ENCODE peak calls at places on chromosome 18, in nine cellular contexts. One of them, this sample, is unnamed.

GRCh38 chr18:28065031-28065792 is 111.7 kb downstream of the CDH2 start:
- DNase-seq in OCI-LY7: no peak
- DNase-seq in bronchial epithelial cell: peak; percentile 86
- DNase-seq in HFF-Myc: peak; percentile 42
- DNase-seq in heart right ventricle: no peak
- DNase-seq in SK-N-SH: no peak
- DNase-seq in fibroblast of lung: peak; percentile 99
- DNase-seq in cardiac fibroblast: peak; percentile 97
- DNase-seq in mucosa of descending colon: no peak
- DNase-seq in this sample: peak; percentile 95

GRCh38 chr18:494602-494983 is 5.9 kb downstream of the COLEC12 start:
- DNase-seq in OCI-LY7: no peak
- DNase-seq in bronchial epithelial cell: no peak
- DNase-seq in HFF-Myc: no peak
- DNase-seq in heart right ventricle: no peak
- DNase-seq in SK-N-SH: no peak
- DNase-seq in fibroblast of lung: peak; percentile 79
- DNase-seq in cardiac fibroblast: peak; percentile 84
- DNase-seq in mucosa of descending colon: no peak
- DNase-seq in this sample: peak; percentile 78

GRCh38 chr18:70523035-70523797 is 234.4 kb downstream of the SOCS6 start:
- DNase-seq in OCI-LY7: no peak
- DNase-seq in bronchial epithelial cell: no peak
- DNase-seq in HFF-Myc: no peak
- DNase-seq in heart right ventricle: no peak
- DNase-seq in SK-N-SH: no peak
- DNase-seq in fibroblast of lung: no peak
- DNase-seq in cardiac fibroblast: no peak
- DNase-seq in mucosa of descending colon: no peak
- DNase-seq in this sample: no peak

GRCh38 chr18:28855524-28855923 is 678.6 kb upstream of the CDH2 start:
- DNase-seq in OCI-LY7: no peak
- DNase-seq in bronchial epithelial cell: peak; percentile 44
- DNase-seq in HFF-Myc: no peak
- DNase-seq in heart right ventricle: no peak
- DNase-seq in SK-N-SH: no peak
- DNase-seq in fibroblast of lung: peak; percentile 73
- DNase-seq in cardiac fibroblast: peak; percentile 85
- DNase-seq in mucosa of descending colon: no peak
- DNase-seq in this sample: peak; percentile 67

GRCh38 chr18:3688682-3689081 is 238.7 kb downstream of the TGIF1 start:
- DNase-seq in OCI-LY7: no peak
- DNase-seq in bronchial epithelial cell: peak; percentile 55
- DNase-seq in HFF-Myc: peak; percentile 97
- DNase-seq in heart right ventricle: no peak
- DNase-seq in SK-N-SH: peak; percentile 42
- DNase-seq in fibroblast of lung: peak; percentile 98
- DNase-seq in cardiac fibroblast: peak; percentile 87
- DNase-seq in mucosa of descending colon: no peak
- DNase-seq in this sample: peak; percentile 98

GRCh38 chr18:24488824-24489493 is 28.5 kb downstream of the HRH4 start:
- DNase-seq in OCI-LY7: peak; percentile 67
- DNase-seq in bronchial epithelial cell: peak; percentile 34
- DNase-seq in HFF-Myc: peak; percentile 33
- DNase-seq in heart right ventricle: no peak
- DNase-seq in SK-N-SH: peak; percentile 53
- DNase-seq in fibroblast of lung: peak; percentile 14
- DNase-seq in cardiac fibroblast: peak; percentile 62
- DNase-seq in mucosa of descending colon: peak; percentile 47
- DNase-seq in this sample: peak; percentile 38

GRCh38 chr18:57921708-57922107 is 118.6 kb upstream of the ATP8B1 start:
- DNase-seq in OCI-LY7: no peak
- DNase-seq in bronchial epithelial cell: peak; percentile 85
- DNase-seq in HFF-Myc: no peak
- DNase-seq in heart right ventricle: no peak
- DNase-seq in SK-N-SH: no peak
- DNase-seq in fibroblast of lung: peak; percentile 34
- DNase-seq in cardiac fibroblast: peak; percentile 70
- DNase-seq in mucosa of descending colon: no peak
- DNase-seq in this sample: peak; percentile 15

GRCh38 chr18:48563027-48563426 is 24.2 kb downstream of the CTIF start:
- DNase-seq in OCI-LY7: no peak
- DNase-seq in bronchial epithelial cell: peak; percentile 74
- DNase-seq in HFF-Myc: no peak
- DNase-seq in heart right ventricle: no peak
- DNase-seq in SK-N-SH: no peak
- DNase-seq in fibroblast of lung: peak; percentile 88
- DNase-seq in cardiac fibroblast: peak; percentile 80
- DNase-seq in mucosa of descending colon: no peak
- DNase-seq in this sample: peak; percentile 78

GRCh38 chr18:35756506-35757117 is 175.1 kb downstream of the GALNT1 start:
- DNase-seq in OCI-LY7: peak; percentile 56
- DNase-seq in bronchial epithelial cell: peak; percentile 55
- DNase-seq in HFF-Myc: peak; percentile 27
- DNase-seq in heart right ventricle: no peak
- DNase-seq in SK-N-SH: peak; percentile 67
- DNase-seq in fibroblast of lung: peak; percentile 45
- DNase-seq in cardiac fibroblast: peak; percentile 77
- DNase-seq in mucosa of descending colon: peak; percentile 60
- DNase-seq in this sample: peak; percentile 57

GRCh38 chr18:22465859-22466602 is 48.3 kb upstream of the CTAGE1 start:
- DNase-seq in OCI-LY7: no peak
- DNase-seq in bronchial epithelial cell: peak; percentile 97
- DNase-seq in HFF-Myc: peak; percentile 78
- DNase-seq in heart right ventricle: no peak
- DNase-seq in SK-N-SH: no peak
- DNase-seq in fibroblast of lung: peak; percentile 98
- DNase-seq in cardiac fibroblast: peak; percentile 98
- DNase-seq in mucosa of descending colon: peak; percentile 22
- DNase-seq in this sample: peak; percentile 96

GRCh38 chr18:39667905-39668304 is 2102.3 kb upstream of the CELF4 start:
- DNase-seq in OCI-LY7: no peak
- DNase-seq in bronchial epithelial cell: peak; percentile 55
- DNase-seq in HFF-Myc: no peak
- DNase-seq in heart right ventricle: no peak
- DNase-seq in SK-N-SH: no peak
- DNase-seq in fibroblast of lung: peak; percentile 17
- DNase-seq in cardiac fibroblast: peak; percentile 40
- DNase-seq in mucosa of descending colon: no peak
- DNase-seq in this sample: peak; percentile 5

GRCh38 chr18:57073516-57074187 is 73.2 kb upstream of the BOD1L2 start:
- DNase-seq in OCI-LY7: no peak
- DNase-seq in bronchial epithelial cell: no peak
- DNase-seq in HFF-Myc: no peak
- DNase-seq in heart right ventricle: no peak
- DNase-seq in SK-N-SH: no peak
- DNase-seq in fibroblast of lung: no peak
- DNase-seq in cardiac fibroblast: no peak
- DNase-seq in mucosa of descending colon: no peak
- DNase-seq in this sample: no peak

GRCh38 chr18:7953085-7953958 is 386.2 kb downstream of the PTPRM start:
- DNase-seq in OCI-LY7: no peak
- DNase-seq in bronchial epithelial cell: no peak
- DNase-seq in HFF-Myc: no peak
- DNase-seq in heart right ventricle: no peak
- DNase-seq in SK-N-SH: no peak
- DNase-seq in fibroblast of lung: no peak
- DNase-seq in cardiac fibroblast: no peak
- DNase-seq in mucosa of descending colon: no peak
- DNase-seq in this sample: no peak

GRCh38 chr18:48996901-48997463 is 46.2 kb upstream of the SMAD7 start:
- DNase-seq in OCI-LY7: no peak
- DNase-seq in bronchial epithelial cell: peak; percentile 82
- DNase-seq in HFF-Myc: peak; percentile 93
- DNase-seq in heart right ventricle: no peak
- DNase-seq in SK-N-SH: peak; percentile 77
- DNase-seq in fibroblast of lung: peak; percentile 91
- DNase-seq in cardiac fibroblast: peak; percentile 76
- DNase-seq in mucosa of descending colon: no peak
- DNase-seq in this sample: peak; percentile 96

GRCh38 chr18:67425724-67426123 is 90.8 kb downstream of the DSEL start:
- DNase-seq in OCI-LY7: no peak
- DNase-seq in bronchial epithelial cell: peak; percentile 99
- DNase-seq in HFF-Myc: peak; percentile 72
- DNase-seq in heart right ventricle: no peak
- DNase-seq in SK-N-SH: no peak
- DNase-seq in fibroblast of lung: peak; percentile 99
- DNase-seq in cardiac fibroblast: peak; percentile 97
- DNase-seq in mucosa of descending colon: no peak
- DNase-seq in this sample: peak; percentile 79

GRCh38 chr18:66582151-66582550 is 21.7 kb downstream of the CDH19 start:
- DNase-seq in OCI-LY7: no peak
- DNase-seq in bronchial epithelial cell: no peak
- DNase-seq in HFF-Myc: no peak
- DNase-seq in heart right ventricle: no peak
- DNase-seq in SK-N-SH: no peak
- DNase-seq in fibroblast of lung: peak; percentile 14
- DNase-seq in cardiac fibroblast: no peak
- DNase-seq in mucosa of descending colon: no peak
- DNase-seq in this sample: no peak

GRCh38 chr18:75836516-75836915 is 409.0 kb upstream of the SMIM21 start:
- DNase-seq in OCI-LY7: no peak
- DNase-seq in bronchial epithelial cell: no peak
- DNase-seq in HFF-Myc: no peak
- DNase-seq in heart right ventricle: no peak
- DNase-seq in SK-N-SH: no peak
- DNase-seq in fibroblast of lung: no peak
- DNase-seq in cardiac fibroblast: no peak
- DNase-seq in mucosa of descending colon: no peak
- DNase-seq in this sample: no peak

GRCh38 chr18:58615150-58616132 is 13.4 kb downstream of the ALPK2 start:
- DNase-seq in OCI-LY7: no peak
- DNase-seq in bronchial epithelial cell: peak; percentile 41
- DNase-seq in HFF-Myc: no peak
- DNase-seq in heart right ventricle: no peak
- DNase-seq in SK-N-SH: no peak
- DNase-seq in fibroblast of lung: no peak
- DNase-seq in cardiac fibroblast: no peak
- DNase-seq in mucosa of descending colon: peak; percentile 19
- DNase-seq in this sample: no peak

GRCh38 chr18:32461704-32462272 is 8.9 kb downstream of the GAREM1 start:
- DNase-seq in OCI-LY7: no peak
- DNase-seq in bronchial epithelial cell: no peak
- DNase-seq in HFF-Myc: no peak
- DNase-seq in heart right ventricle: no peak
- DNase-seq in SK-N-SH: no peak
- DNase-seq in fibroblast of lung: peak; percentile 6
- DNase-seq in cardiac fibroblast: peak; percentile 18
- DNase-seq in mucosa of descending colon: no peak
- DNase-seq in this sample: no peak

GRCh38 chr18:13565228-13565627 is 161.1 kb downstream of the FAM210A start:
- DNase-seq in OCI-LY7: no peak
- DNase-seq in bronchial epithelial cell: no peak
- DNase-seq in HFF-Myc: no peak
- DNase-seq in heart right ventricle: peak; percentile 80
- DNase-seq in SK-N-SH: no peak
- DNase-seq in fibroblast of lung: no peak
- DNase-seq in cardiac fibroblast: no peak
- DNase-seq in mucosa of descending colon: no peak
- DNase-seq in this sample: no peak

GRCh38 chr18:75048776-75049454 is 160.0 kb downstream of the PTGR3 start:
- DNase-seq in OCI-LY7: no peak
- DNase-seq in bronchial epithelial cell: no peak
- DNase-seq in HFF-Myc: no peak
- DNase-seq in heart right ventricle: no peak
- DNase-seq in SK-N-SH: no peak
- DNase-seq in fibroblast of lung: no peak
- DNase-seq in cardiac fibroblast: no peak
- DNase-seq in mucosa of descending colon: no peak
- DNase-seq in this sample: no peak

GRCh38 chr18:10398571-10398970 is 55.9 kb upstream of the APCDD1 start:
- DNase-seq in OCI-LY7: no peak
- DNase-seq in bronchial epithelial cell: no peak
- DNase-seq in HFF-Myc: no peak
- DNase-seq in heart right ventricle: no peak
- DNase-seq in SK-N-SH: no peak
- DNase-seq in fibroblast of lung: peak; percentile 53
- DNase-seq in cardiac fibroblast: no peak
- DNase-seq in mucosa of descending colon: no peak
- DNase-seq in this sample: no peak

GRCh38 chr18:11259421-11259820 is 110.1 kb upstream of the PIEZO2 start:
- DNase-seq in OCI-LY7: no peak
- DNase-seq in bronchial epithelial cell: no peak
- DNase-seq in HFF-Myc: no peak
- DNase-seq in heart right ventricle: peak; percentile 34
- DNase-seq in SK-N-SH: peak; percentile 13
- DNase-seq in fibroblast of lung: no peak
- DNase-seq in cardiac fibroblast: no peak
- DNase-seq in mucosa of descending colon: peak; percentile 17
- DNase-seq in this sample: peak; percentile 6

GRCh38 chr18:60130289-60130688 is 230.5 kb downstream of the PMAIP1 start:
- DNase-seq in OCI-LY7: no peak
- DNase-seq in bronchial epithelial cell: no peak
- DNase-seq in HFF-Myc: no peak
- DNase-seq in heart right ventricle: no peak
- DNase-seq in SK-N-SH: no peak
- DNase-seq in fibroblast of lung: no peak
- DNase-seq in cardiac fibroblast: no peak
- DNase-seq in mucosa of descending colon: no peak
- DNase-seq in this sample: no peak
- H3K4me3 ChIP-seq in OCI-LY7: no peak overlapping the region
- H3K4me3 ChIP-seq in bronchial epithelial cell: no peak overlapping the region
- H3K4me3 ChIP-seq in HFF-Myc: no peak overlapping the region
- H3K4me3 ChIP-seq in heart right ventricle: no peak overlapping the region
- H3K4me3 ChIP-seq in SK-N-SH: no peak overlapping the region
- H3K4me3 ChIP-seq in fibroblast of lung: no peak overlapping the region
- H3K4me3 ChIP-seq in cardiac fibroblast: no peak overlapping the region
- H3K4me3 ChIP-seq in mucosa of descending colon: no peak overlapping the region
- H3K4me3 ChIP-seq in this sample: no peak overlapping the region

GRCh38 chr18:77395941-77396340 is 146.3 kb downstream of the GALR1 start:
- DNase-seq in OCI-LY7: no peak
- DNase-seq in bronchial epithelial cell: no peak
- DNase-seq in HFF-Myc: no peak
- DNase-seq in heart right ventricle: no peak
- DNase-seq in SK-N-SH: no peak
- DNase-seq in fibroblast of lung: no peak
- DNase-seq in cardiac fibroblast: no peak
- DNase-seq in mucosa of descending colon: peak; percentile 47
- DNase-seq in this sample: no peak
- TF ChIP-seq CTCF in OCI-LY7: no peak
- TF ChIP-seq CTCF in bronchial epithelial cell: no peak
- TF ChIP-seq CTCF in HFF-Myc: no peak
- TF ChIP-seq CTCF in heart right ventricle: no peak
- TF ChIP-seq CTCF in SK-N-SH: no peak
- TF ChIP-seq CTCF in fibroblast of lung: no peak
- TF ChIP-seq CTCF in cardiac fibroblast: no peak
- TF ChIP-seq CTCF in mucosa of descending colon: no peak
- TF ChIP-seq CTCF in this sample: no peak

GRCh38 chr18:56026505-56026904 is 438.5 kb upstream of the TCF4 start:
- DNase-seq in OCI-LY7: no peak
- DNase-seq in bronchial epithelial cell: no peak
- DNase-seq in HFF-Myc: no peak
- DNase-seq in heart right ventricle: no peak
- DNase-seq in SK-N-SH: no peak
- DNase-seq in fibroblast of lung: no peak
- DNase-seq in cardiac fibroblast: no peak
- DNase-seq in mucosa of descending colon: no peak
- DNase-seq in this sample: no peak
- H3K4me3 ChIP-seq in OCI-LY7: no peak overlapping the region
- H3K4me3 ChIP-seq in bronchial epithelial cell: no peak overlapping the region
- H3K4me3 ChIP-seq in HFF-Myc: no peak overlapping the region
- H3K4me3 ChIP-seq in heart right ventricle: no peak overlapping the region
- H3K4me3 ChIP-seq in SK-N-SH: no peak overlapping the region
- H3K4me3 ChIP-seq in fibroblast of lung: no peak overlapping the region
- H3K4me3 ChIP-seq in cardiac fibroblast: no peak overlapping the region
- H3K4me3 ChIP-seq in mucosa of descending colon: no peak overlapping the region
- H3K4me3 ChIP-seq in this sample: no peak overlapping the region

GRCh38 chr18:45901654-45902210 is 65.4 kb downstream of the EPG5 start:
- DNase-seq in OCI-LY7: no peak
- DNase-seq in bronchial epithelial cell: no peak
- DNase-seq in HFF-Myc: no peak
- DNase-seq in heart right ventricle: no peak
- DNase-seq in SK-N-SH: no peak
- DNase-seq in fibroblast of lung: peak; percentile 12
- DNase-seq in cardiac fibroblast: no peak
- DNase-seq in mucosa of descending colon: no peak
- DNase-seq in this sample: no peak
- TF ChIP-seq CTCF in OCI-LY7: no peak
- TF ChIP-seq CTCF in bronchial epithelial cell: no peak
- TF ChIP-seq CTCF in HFF-Myc: no peak
- TF ChIP-seq CTCF in heart right ventricle: no peak
- TF ChIP-seq CTCF in SK-N-SH: no peak
- TF ChIP-seq CTCF in fibroblast of lung: no peak
- TF ChIP-seq CTCF in cardiac fibroblast: no peak
- TF ChIP-seq CTCF in mucosa of descending colon: no peak
- TF ChIP-seq CTCF in this sample: no peak